ENCODE peak calls at places on chromosome X, in five cellular contexts. N, R, K, T and U are unnamed samples.

GRCh38 chrX:133685806-133686205 is 270.5 kb upstream of the GPC4 start:
- DNase-seq in N (no peak), R (no peak), K (no peak), T (no peak), U (no peak)

GRCh38 chrX:68677998-68678397 is 30.5 kb downstream of the STARD8 start:
- DNase-seq in N (no peak), R (no peak), K (no peak), T (no peak), U (no peak)

GRCh38 chrX:123311486-123311885 is 127.4 kb downstream of the GRIA3 start:
- DNase-seq in N (no peak), R (no peak), K (no peak), T (no peak), U (no peak)

GRCh38 chrX:136880452-136881013 is at the start of gene RBMX:
- DNase-seq in N (peak), R (peak), K (peak), T (peak), U (peak)

GRCh38 chrX:46216406-46216805 is 328.8 kb downstream of the ZNF674 start:
- DNase-seq in N (no peak), R (no peak), K (no peak), T (no peak), U (no peak)

GRCh38 chrX:136397001-136397400 is 90.7 kb upstream of the BRS3 start:
- DNase-seq in N (peak), R (no peak), K (no peak), T (no peak), U (no peak)

GRCh38 chrX:46326161-46326560 is 219.1 kb downstream of the ZNF674 start:
- DNase-seq in N (peak), R (no peak), K (no peak), T (no peak), U (no peak)

GRCh38 chrX:114800719-114801118 is 216.7 kb downstream of the IL13RA2 start:
- DNase-seq in N (peak), R (no peak), K (no peak), T (no peak), U (peak)

GRCh38 chrX:129932137-129932791 is 26.3 kb downstream of the UTP14A start:
- DNase-seq in N (peak), R (no peak), K (peak), T (peak), U (peak)

GRCh38 chrX:37993857-37994619 is 12.3 kb upstream of the SYTL5 start:
- DNase-seq in N (peak), R (peak), K (no peak), T (no peak), U (no peak)